ENCODE peak calls at places on chromosome 21, in eight cellular contexts. L, G, X, B, A, H, Q and N are unnamed samples.

GRCh38 chr21:28018741-28019669 is 973.7 kb downstream of the LTN1 start:
- DNase-seq in G (no peak), A (no peak), B (peak), L (peak), Q (no peak), H (no peak), X (no peak), N (no peak)

GRCh38 chr21:39315603-39316002 is 2.2 kb upstream of the BRWD1 start:
- DNase-seq in L (no peak), G (no peak), H (no peak), X (no peak), A (no peak), Q (no peak), B (no peak), N (no peak)

GRCh38 chr21:15552914-15553491 is 176.8 kb upstream of the USP25 start:
- DNase-seq in B (peak), X (no peak), G (no peak), Q (peak), L (no peak), A (no peak), H (peak), N (no peak)

GRCh38 chr21:34614693-34615486 is at the start of gene RCAN1:
- DNase-seq in A (peak), X (peak), B (peak), Q (peak), H (peak), L (peak), G (peak), N (peak)

GRCh38 chr21:45029968-45030636 is 44.3 kb upstream of the ADARB1 start:
- DNase-seq in X (peak), Q (no peak), L (no peak), H (no peak), A (no peak), B (no peak), G (no peak), N (no peak)

GRCh38 chr21:32456497-32456918 is 44.0 kb downstream of the EVA1C start:
- DNase-seq in L (no peak), H (peak), X (no peak), G (no peak), A (no peak), Q (no peak), B (peak), N (no peak)

GRCh38 chr21:33261635-33262034 is 4.5 kb upstream of the IL10RB start:
- DNase-seq in L (no peak), Q (no peak), G (no peak), X (no peak), A (no peak), B (no peak), H (peak), N (no peak)

GRCh38 chr21:39111928-39112327 is 71.3 kb downstream of the PSMG1 start:
- DNase-seq in G (no peak), A (no peak), Q (no peak), L (no peak), B (peak), X (no peak), H (peak), N (no peak)

GRCh38 chr21:41045534-41046268 is 122.3 kb upstream of the BACE2 start:
- DNase-seq in A (no peak), H (no peak), B (no peak), G (peak), Q (no peak), L (no peak), X (no peak), N (no peak)

GRCh38 chr21:35349378-35350080 is 300.4 kb upstream of the RUNX1 start:
- DNase-seq in B (no peak), A (no peak), H (peak), Q (no peak), L (no peak), G (no peak), X (no peak), N (no peak)

GRCh38 chr21:25313891-25314646 is 293.2 kb downstream of the MRPL39 start:
- DNase-seq in H (peak), G (no peak), B (peak), A (no peak), L (no peak), Q (no peak), X (no peak), N (no peak)

GRCh38 chr21:15324542-15324941 is 259.7 kb upstream of the NRIP1 start:
- DNase-seq in X (no peak), L (no peak), A (no peak), B (no peak), Q (no peak), G (no peak), H (no peak), N (no peak)

GRCh38 chr21:46437511-46437910 is 21.2 kb upstream of the DIP2A start:
- DNase-seq in G (no peak), A (no peak), H (no peak), B (no peak), X (no peak), L (no peak), Q (no peak), N (no peak)

GRCh38 chr21:44449473-44450363 is 5.6 kb upstream of the LRRC3 start:
- DNase-seq in X (no peak), A (no peak), B (no peak), G (no peak), L (no peak), H (no peak), Q (no peak), N (no peak)

GRCh38 chr21:25967566-25968438 is 202.8 kb downstream of the APP start:
- DNase-seq in B (peak), X (no peak), H (peak), L (no peak), Q (peak), G (no peak), A (no peak), N (no peak)

GRCh38 chr21:46557919-46558392 is 46.9 kb downstream of the S100B start:
- DNase-seq in Q (no peak), G (no peak), X (no peak), H (no peak), L (no peak), A (no peak), B (no peak), N (no peak)

GRCh38 chr21:35138665-35139381 is 89.7 kb upstream of the RUNX1 start:
- DNase-seq in H (peak), G (no peak), B (peak), Q (peak), L (no peak), X (no peak), A (peak), N (no peak)

GRCh38 chr21:29610960-29611359 is 312.2 kb downstream of the BACH1 start:
- DNase-seq in X (no peak), Q (no peak), L (no peak), H (peak), G (no peak), A (no peak), B (peak), N (no peak)

GRCh38 chr21:42564561-42564971 is 50.9 kb downstream of the SLC37A1 start:
- DNase-seq in Q (no peak), X (no peak), A (no peak), L (no peak), G (no peak), B (no peak), H (no peak), N (no peak)

GRCh38 chr21:42225571-42226155 is 6.7 kb downstream of the ABCG1 start:
- DNase-seq in Q (no peak), L (no peak), H (no peak), X (no peak), G (no peak), A (no peak), B (no peak), N (no peak)

GRCh38 chr21:34181418-34181817 is 108.0 kb downstream of the MRPS6 start:
- DNase-seq in H (no peak), B (no peak), Q (no peak), L (no peak), G (no peak), A (no peak), X (no peak), N (no peak)

GRCh38 chr21:33976082-33976979 is 60.7 kb upstream of the ATP5PO start:
- DNase-seq in G (no peak), X (no peak), H (peak), A (peak), L (no peak), Q (peak), B (peak), N (peak)

GRCh38 chr21:33688343-33688742 is 46.0 kb downstream of the ITSN1 start:
- DNase-seq in B (peak), A (no peak), G (no peak), L (no peak), X (no peak), Q (no peak), H (no peak), N (no peak)

GRCh38 chr21:45138199-45139002 is 64.0 kb downstream of the ADARB1 start:
- DNase-seq in L (no peak), A (peak), X (peak), G (peak), Q (no peak), B (peak), H (peak), N (peak)

GRCh38 chr21:36854391-36854790 is 112.1 kb downstream of the HLCS start:
- DNase-seq in H (peak), B (peak), G (peak), X (peak), Q (no peak), A (peak), L (peak), N (peak)

GRCh38 chr21:45403825-45404725 is 890 bp upstream of the COL18A1 start:
- DNase-seq in H (peak), Q (peak), G (peak), B (peak), L (no peak), A (no peak), X (no peak), N (no peak)

GRCh38 chr21:43824883-43825609 is 35.7 kb downstream of the RRP1 start:
- DNase-seq in X (no peak), B (no peak), H (no peak), L (no peak), Q (no peak), G (no peak), A (no peak), N (no peak)

GRCh38 chr21:42341776-42342542 is 8.8 kb downstream of the TFF2 start:
- DNase-seq in Q (no peak), L (no peak), G (no peak), X (no peak), H (no peak), A (no peak), B (no peak), N (no peak)

GRCh38 chr21:45293214-45293725 is 5.6 kb upstream of the POFUT2 start:
- DNase-seq in B (peak), L (no peak), G (no peak), H (no peak), A (no peak), Q (no peak), X (no peak), N (no peak)

GRCh38 chr21:25254491-25255174 is 352.6 kb downstream of the MRPL39 start:
- DNase-seq in G (no peak), H (no peak), Q (no peak), L (no peak), A (no peak), B (no peak), X (no peak), N (no peak)

GRCh38 chr21:39014751-39015150 is 168.5 kb downstream of the PSMG1 start:
- DNase-seq in B (peak), H (peak), G (no peak), Q (peak), X (no peak), A (no peak), L (no peak), N (no peak)

GRCh38 chr21:32719085-32719484 is 8.7 kb downstream of the SYNJ1 start:
- DNase-seq in X (no peak), G (no peak), A (no peak), Q (no peak), B (no peak), H (no peak), L (no peak), N (no peak)

GRCh38 chr21:36291509-36291908 is 28.5 kb upstream of the MORC3 start:
- DNase-seq in A (no peak), X (no peak), G (no peak), Q (no peak), H (no peak), B (no peak), L (no peak), N (no peak)

GRCh38 chr21:41562101-41563000 is 54.4 kb upstream of the TMPRSS2 start:
- DNase-seq in G (no peak), L (no peak), Q (no peak), A (no peak), H (no peak), B (peak), X (no peak), N (no peak)

GRCh38 chr21:42384184-42384583 is 11.7 kb downstream of the TMPRSS3 start:
- DNase-seq in Q (no peak), A (no peak), X (no peak), G (no peak), H (no peak), B (no peak), L (no peak), N (no peak)

GRCh38 chr21:44991538-44992483 is 52.0 kb downstream of the SLX9 start:
- DNase-seq in A (no peak), X (no peak), Q (no peak), H (no peak), L (no peak), B (no peak), G (no peak), N (no peak)

GRCh38 chr21:45179568-45180288 is 105.3 kb downstream of the ADARB1 start:
- DNase-seq in G (no peak), Q (no peak), B (no peak), H (no peak), A (no peak), L (no peak), X (no peak), N (no peak)

GRCh38 chr21:37509802-37510393 is 143.3 kb downstream of the DYRK1A start:
- DNase-seq in Q (no peak), H (peak), A (no peak), X (no peak), G (no peak), L (no peak), B (peak), N (no peak)

GRCh38 chr21:38400195-38400695 is 98.0 kb downstream of the ERG start:
- DNase-seq in B (no peak), X (no peak), G (no peak), H (no peak), L (no peak), Q (no peak), A (no peak), N (no peak)